ENCODE peak calls at places on chromosomes 16 and 17, in nine cellular contexts. One of them, this sample, is unnamed.

GRCh38 chr17:58200024-58200633 is 7.6 kb downstream of the EPX start:
- DNase-seq in upper lobe of right lung: peak
- DNase-seq in choroid plexus epithelial cell: peak
- DNase-seq in OCI-LY7: peak
- DNase-seq in lung: peak
- DNase-seq in heart right ventricle: peak
- DNase-seq in cardiac fibroblast: peak
- DNase-seq in fibroblast of mammary gland: peak
- DNase-seq in tibial nerve: no peak
- DNase-seq in this sample: peak

GRCh38 chr17:59038734-59039133 is 67.9 kb downstream of the TRIM37 start:
- DNase-seq in lung: no peak
- DNase-seq in heart right ventricle: no peak
- DNase-seq in OCI-LY7: no peak
- DNase-seq in upper lobe of right lung: no peak
- DNase-seq in choroid plexus epithelial cell: peak
- DNase-seq in tibial nerve: no peak
- DNase-seq in cardiac fibroblast: peak
- DNase-seq in fibroblast of mammary gland: peak
- DNase-seq in this sample: peak

GRCh38 chr16:79528281-79528680 is 72.3 kb downstream of the MAF start:
- DNase-seq in fibroblast of mammary gland: no peak
- DNase-seq in upper lobe of right lung: no peak
- DNase-seq in tibial nerve: no peak
- DNase-seq in cardiac fibroblast: no peak
- DNase-seq in OCI-LY7: no peak
- DNase-seq in heart right ventricle: no peak
- DNase-seq in lung: no peak
- DNase-seq in choroid plexus epithelial cell: no peak
- DNase-seq in this sample: no peak

GRCh38 chr17:81682565-81683207 is 911 bp downstream of the ARL16 start:
- DNase-seq in tibial nerve: no peak
- DNase-seq in cardiac fibroblast: peak
- DNase-seq in heart right ventricle: no peak
- DNase-seq in choroid plexus epithelial cell: peak
- DNase-seq in upper lobe of right lung: no peak
- DNase-seq in lung: no peak
- DNase-seq in fibroblast of mammary gland: peak
- DNase-seq in OCI-LY7: no peak
- DNase-seq in this sample: no peak

GRCh38 chr16:78570409-78571141 is 471.1 kb downstream of the WWOX start:
- DNase-seq in fibroblast of mammary gland: no peak
- DNase-seq in upper lobe of right lung: no peak
- DNase-seq in cardiac fibroblast: no peak
- DNase-seq in tibial nerve: no peak
- DNase-seq in heart right ventricle: no peak
- DNase-seq in OCI-LY7: no peak
- DNase-seq in choroid plexus epithelial cell: no peak
- DNase-seq in lung: no peak
- DNase-seq in this sample: peak

GRCh38 chr16:1708083-1708767 is 2.2 kb downstream of the MAPK8IP3 start:
- DNase-seq in upper lobe of right lung: no peak
- DNase-seq in choroid plexus epithelial cell: no peak
- DNase-seq in tibial nerve: no peak
- DNase-seq in OCI-LY7: no peak
- DNase-seq in heart right ventricle: no peak
- DNase-seq in cardiac fibroblast: no peak
- DNase-seq in fibroblast of mammary gland: no peak
- DNase-seq in lung: no peak
- DNase-seq in this sample: no peak

GRCh38 chr16:26645629-26646028 is 421.1 kb upstream of the C16orf82 start:
- DNase-seq in choroid plexus epithelial cell: peak
- DNase-seq in upper lobe of right lung: no peak
- DNase-seq in OCI-LY7: peak
- DNase-seq in cardiac fibroblast: no peak
- DNase-seq in tibial nerve: no peak
- DNase-seq in heart right ventricle: no peak
- DNase-seq in fibroblast of mammary gland: no peak
- DNase-seq in lung: no peak
- DNase-seq in this sample: no peak

GRCh38 chr17:80872999-80873951 is 118.4 kb upstream of the CHMP6 start:
- DNase-seq in cardiac fibroblast: no peak
- DNase-seq in OCI-LY7: no peak
- DNase-seq in lung: no peak
- DNase-seq in tibial nerve: no peak
- DNase-seq in heart right ventricle: no peak
- DNase-seq in fibroblast of mammary gland: no peak
- DNase-seq in upper lobe of right lung: peak
- DNase-seq in choroid plexus epithelial cell: no peak
- DNase-seq in this sample: peak

GRCh38 chr16:2752850-2753522 is 548 bp downstream of the SRRM2 start:
- DNase-seq in upper lobe of right lung: peak
- DNase-seq in fibroblast of mammary gland: peak
- DNase-seq in heart right ventricle: peak
- DNase-seq in OCI-LY7: peak
- DNase-seq in lung: no peak
- DNase-seq in choroid plexus epithelial cell: peak
- DNase-seq in cardiac fibroblast: peak
- DNase-seq in tibial nerve: peak
- DNase-seq in this sample: peak

GRCh38 chr16:86496262-86496928 is 13.9 kb upstream of the FOXF1 start:
- DNase-seq in tibial nerve: no peak
- DNase-seq in choroid plexus epithelial cell: no peak
- DNase-seq in heart right ventricle: no peak
- DNase-seq in upper lobe of right lung: no peak
- DNase-seq in cardiac fibroblast: no peak
- DNase-seq in fibroblast of mammary gland: no peak
- DNase-seq in lung: no peak
- DNase-seq in OCI-LY7: no peak
- DNase-seq in this sample: no peak

GRCh38 chr17:80453126-80453979 is 23.1 kb downstream of the NPTX1 start:
- DNase-seq in lung: no peak
- DNase-seq in fibroblast of mammary gland: peak
- DNase-seq in heart right ventricle: no peak
- DNase-seq in choroid plexus epithelial cell: no peak
- DNase-seq in upper lobe of right lung: no peak
- DNase-seq in cardiac fibroblast: no peak
- DNase-seq in tibial nerve: no peak
- DNase-seq in OCI-LY7: no peak
- DNase-seq in this sample: peak

GRCh38 chr17:1967092-1967662 is 58.0 kb downstream of the RTN4RL1 start:
- DNase-seq in upper lobe of right lung: no peak
- DNase-seq in heart right ventricle: no peak
- DNase-seq in OCI-LY7: no peak
- DNase-seq in tibial nerve: no peak
- DNase-seq in cardiac fibroblast: no peak
- DNase-seq in choroid plexus epithelial cell: no peak
- DNase-seq in fibroblast of mammary gland: no peak
- DNase-seq in lung: no peak
- DNase-seq in this sample: no peak

GRCh38 chr17:28968269-28968913 is 17.1 kb upstream of the PHF12 start:
- DNase-seq in OCI-LY7: no peak
- DNase-seq in choroid plexus epithelial cell: peak
- DNase-seq in upper lobe of right lung: no peak
- DNase-seq in heart right ventricle: no peak
- DNase-seq in lung: no peak
- DNase-seq in fibroblast of mammary gland: no peak
- DNase-seq in cardiac fibroblast: no peak
- DNase-seq in tibial nerve: no peak
- DNase-seq in this sample: no peak

GRCh38 chr16:27195941-27196595 is 7.3 kb upstream of the KDM8 start:
- DNase-seq in choroid plexus epithelial cell: no peak
- DNase-seq in lung: no peak
- DNase-seq in OCI-LY7: no peak
- DNase-seq in cardiac fibroblast: no peak
- DNase-seq in tibial nerve: no peak
- DNase-seq in fibroblast of mammary gland: no peak
- DNase-seq in upper lobe of right lung: no peak
- DNase-seq in heart right ventricle: no peak
- DNase-seq in this sample: no peak

GRCh38 chr17:71636644-71637043 is 484.2 kb upstream of the SOX9 start:
- DNase-seq in choroid plexus epithelial cell: no peak
- DNase-seq in heart right ventricle: no peak
- DNase-seq in fibroblast of mammary gland: no peak
- DNase-seq in upper lobe of right lung: no peak
- DNase-seq in lung: no peak
- DNase-seq in tibial nerve: no peak
- DNase-seq in OCI-LY7: no peak
- DNase-seq in cardiac fibroblast: no peak
- DNase-seq in this sample: no peak

GRCh38 chr17:57876023-57876865 is 26.4 kb upstream of the MRPS23 start:
- DNase-seq in lung: no peak
- DNase-seq in cardiac fibroblast: no peak
- DNase-seq in OCI-LY7: peak
- DNase-seq in upper lobe of right lung: no peak
- DNase-seq in tibial nerve: no peak
- DNase-seq in fibroblast of mammary gland: no peak
- DNase-seq in choroid plexus epithelial cell: no peak
- DNase-seq in heart right ventricle: no peak
- DNase-seq in this sample: peak

GRCh38 chr17:1709403-1709891 is 730 bp downstream of the TLCD2 start:
- DNase-seq in cardiac fibroblast: no peak
- DNase-seq in fibroblast of mammary gland: no peak
- DNase-seq in upper lobe of right lung: no peak
- DNase-seq in tibial nerve: no peak
- DNase-seq in choroid plexus epithelial cell: no peak
- DNase-seq in OCI-LY7: no peak
- DNase-seq in lung: no peak
- DNase-seq in heart right ventricle: no peak
- DNase-seq in this sample: no peak

GRCh38 chr16:52069866-52070265 is 477.1 kb downstream of the TOX3 start:
- DNase-seq in choroid plexus epithelial cell: peak
- DNase-seq in OCI-LY7: no peak
- DNase-seq in heart right ventricle: no peak
- DNase-seq in cardiac fibroblast: peak
- DNase-seq in lung: no peak
- DNase-seq in tibial nerve: no peak
- DNase-seq in upper lobe of right lung: no peak
- DNase-seq in fibroblast of mammary gland: peak
- DNase-seq in this sample: peak

GRCh38 chr17:80441133-80441578 is 26.2 kb downstream of the ENDOV start:
- DNase-seq in OCI-LY7: peak
- DNase-seq in heart right ventricle: peak
- DNase-seq in tibial nerve: no peak
- DNase-seq in upper lobe of right lung: no peak
- DNase-seq in choroid plexus epithelial cell: peak
- DNase-seq in cardiac fibroblast: peak
- DNase-seq in fibroblast of mammary gland: peak
- DNase-seq in lung: no peak
- DNase-seq in this sample: peak

DNA sequence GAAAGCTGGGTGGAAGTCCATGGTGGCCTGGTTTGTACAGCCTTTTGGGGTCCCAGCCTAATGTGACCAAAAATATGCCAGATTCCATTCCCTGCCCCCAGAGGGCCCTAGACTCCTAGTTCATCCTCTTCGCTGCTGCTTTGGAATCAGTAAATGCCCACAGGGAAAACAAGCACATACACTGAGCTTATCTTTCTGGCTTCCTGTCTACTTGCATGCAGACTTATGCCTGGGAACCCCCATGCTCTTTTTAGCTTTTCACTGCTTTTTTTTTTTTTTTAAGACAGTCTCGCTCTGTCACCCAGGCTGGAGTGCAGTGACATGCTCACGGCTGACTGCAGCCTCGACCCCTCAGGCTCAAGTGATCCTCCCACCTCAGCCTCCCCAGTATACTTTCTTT is 6.2 kb upstream of the CD300LG start:
- DNase-seq in fibroblast of mammary gland: no peak
- DNase-seq in choroid plexus epithelial cell: peak
- DNase-seq in heart right ventricle: no peak
- DNase-seq in OCI-LY7: no peak
- DNase-seq in tibial nerve: no peak
- DNase-seq in cardiac fibroblast: peak
- DNase-seq in lung: no peak
- DNase-seq in upper lobe of right lung: no peak
- DNase-seq in this sample: no peak
- TF ChIP-seq CTCF in fibroblast of mammary gland: peak
- TF ChIP-seq CTCF in choroid plexus epithelial cell: peak
- TF ChIP-seq CTCF in heart right ventricle: peak
- TF ChIP-seq CTCF in OCI-LY7: peak
- TF ChIP-seq CTCF in tibial nerve: no peak
- TF ChIP-seq CTCF in cardiac fibroblast: peak
- TF ChIP-seq CTCF in lung: no peak
- TF ChIP-seq CTCF in upper lobe of right lung: peak
- TF ChIP-seq CTCF in this sample: peak

GRCh38 chr16:12802661-12803060 is 1.0 kb downstream of the CPPED1 start:
- DNase-seq in upper lobe of right lung: no peak
- DNase-seq in cardiac fibroblast: no peak
- DNase-seq in lung: no peak
- DNase-seq in OCI-LY7: peak
- DNase-seq in tibial nerve: no peak
- DNase-seq in fibroblast of mammary gland: no peak
- DNase-seq in choroid plexus epithelial cell: no peak
- DNase-seq in heart right ventricle: no peak
- DNase-seq in this sample: no peak
- H3K4me3 ChIP-seq in upper lobe of right lung: peak
- H3K4me3 ChIP-seq in cardiac fibroblast: peak
- H3K4me3 ChIP-seq in lung: peak
- H3K4me3 ChIP-seq in OCI-LY7: peak
- H3K4me3 ChIP-seq in tibial nerve: peak
- H3K4me3 ChIP-seq in fibroblast of mammary gland: peak
- H3K4me3 ChIP-seq in choroid plexus epithelial cell: peak
- H3K4me3 ChIP-seq in heart right ventricle: peak
- H3K4me3 ChIP-seq in this sample: peak

GRCh38 chr16:50530277-50531236 is 17.6 kb upstream of the NKD1 start:
- DNase-seq in heart right ventricle: no peak
- DNase-seq in tibial nerve: no peak
- DNase-seq in upper lobe of right lung: peak
- DNase-seq in cardiac fibroblast: no peak
- DNase-seq in lung: peak
- DNase-seq in choroid plexus epithelial cell: no peak
- DNase-seq in OCI-LY7: no peak
- DNase-seq in fibroblast of mammary gland: no peak
- DNase-seq in this sample: peak
- TF ChIP-seq CTCF in heart right ventricle: no peak
- TF ChIP-seq CTCF in tibial nerve: no peak
- TF ChIP-seq CTCF in upper lobe of right lung: no peak
- TF ChIP-seq CTCF in cardiac fibroblast: no peak
- TF ChIP-seq CTCF in lung: no peak
- TF ChIP-seq CTCF in choroid plexus epithelial cell: no peak
- TF ChIP-seq CTCF in OCI-LY7: no peak
- TF ChIP-seq CTCF in fibroblast of mammary gland: no peak
- TF ChIP-seq CTCF in this sample: no peak

DNA sequence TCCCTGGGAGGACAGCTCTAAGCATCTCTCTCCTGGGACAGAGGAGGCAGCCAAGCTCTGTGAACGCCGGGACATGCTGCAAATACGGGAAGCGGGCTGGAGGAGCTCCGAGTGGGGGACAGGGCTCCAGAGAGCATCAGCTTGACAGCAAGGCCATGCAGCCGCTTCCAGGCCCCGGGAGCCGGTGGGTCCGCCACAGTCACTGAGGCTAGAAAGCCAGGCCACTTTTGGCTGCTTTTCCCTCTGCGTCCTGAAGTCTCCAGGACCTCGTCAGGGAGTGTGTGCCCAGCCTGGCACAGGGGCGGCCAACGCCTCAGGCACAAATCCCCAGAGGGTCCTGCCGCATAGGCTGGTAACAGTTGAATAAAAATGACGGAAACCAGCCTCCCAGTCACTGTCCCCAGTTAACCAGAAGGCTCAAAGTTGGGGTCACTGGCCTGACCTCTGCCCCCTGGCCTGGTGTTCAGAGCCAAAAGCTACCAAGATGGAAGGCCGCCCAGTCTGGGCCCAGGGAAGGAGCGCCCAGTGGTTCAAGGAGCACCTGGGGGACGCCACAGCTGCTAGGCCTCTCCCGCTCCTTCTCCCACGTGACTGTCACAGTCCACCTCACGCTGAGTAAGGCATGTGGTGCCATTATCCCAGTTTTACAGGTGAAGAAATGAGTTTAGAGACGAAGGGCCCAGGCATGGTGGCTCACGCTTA is 3.2 kb upstream of the TRIM65 start:
- DNase-seq in cardiac fibroblast: no peak
- DNase-seq in upper lobe of right lung: peak
- DNase-seq in choroid plexus epithelial cell: no peak
- DNase-seq in lung: no peak
- DNase-seq in fibroblast of mammary gland: no peak
- DNase-seq in tibial nerve: no peak
- DNase-seq in OCI-LY7: no peak
- DNase-seq in heart right ventricle: no peak
- DNase-seq in this sample: no peak
- H3K4me3 ChIP-seq in cardiac fibroblast: no peak
- H3K4me3 ChIP-seq in upper lobe of right lung: no peak
- H3K4me3 ChIP-seq in choroid plexus epithelial cell: no peak
- H3K4me3 ChIP-seq in lung: no peak
- H3K4me3 ChIP-seq in fibroblast of mammary gland: no peak
- H3K4me3 ChIP-seq in tibial nerve: no peak
- H3K4me3 ChIP-seq in OCI-LY7: no peak
- H3K4me3 ChIP-seq in heart right ventricle: no peak
- H3K4me3 ChIP-seq in this sample: no peak